ENCODE peak calls at places on chromosomes 1 and 21, in six cellular contexts. G is SK-N-SH, C is K562, I is A549, B is GM12878, J is HepG2. Y is an unnamed sample.

GRCh38 chr1:168004531-168004930 is 67.7 kb upstream of the MPC2 start:
- DNase-seq in G (no peak), C (no peak), I (no peak), B (no peak), J (no peak), Y (no peak)

GRCh38 chr1:228867093-228867950 is 132.0 kb downstream of the RHOU start:
- DNase-seq in G (peak; percentile 80), C (no peak), I (no peak), B (no peak), J (no peak), Y (peak; percentile 25)

GRCh38 chr1:206949208-206949607 is 2.9 kb upstream of the PIGR start:
- DNase-seq in G (no peak), C (no peak), I (no peak), B (no peak), J (no peak), Y (no peak)

GRCh38 chr1:162994921-162995320 is 74.2 kb upstream of the RGS4 start:
- DNase-seq in G (no peak), C (no peak), I (no peak), B (no peak), J (no peak), Y (peak; percentile 55)

GRCh38 chr1:67150931-67151330 is 15.3 kb upstream of the IL23R start:
- DNase-seq in G (no peak), C (no peak), I (no peak), B (no peak), J (no peak), Y (no peak)

GRCh38 chr21:26194811-26195251 is 24.3 kb upstream of the APP start:
- DNase-seq in G (no peak), C (no peak), I (no peak), B (no peak), J (no peak), Y (peak; percentile 16)

GRCh38 chr21:44785620-44786344 is 15.8 kb downstream of the UBE2G2 start:
- DNase-seq in G (no peak), C (no peak), I (no peak), B (no peak), J (no peak), Y (peak; percentile 75)

GRCh38 chr1:6163973-6164617 is 16.0 kb downstream of the CHD5 start:
- DNase-seq in G (no peak), C (no peak), I (no peak), B (no peak), J (no peak), Y (no peak)

GRCh38 chr1:77036560-77036959 is 169.3 kb downstream of the ST6GALNAC5 start:
- DNase-seq in G (no peak), C (peak; percentile 11), I (no peak), B (no peak), J (no peak), Y (peak; percentile 56)

GRCh38 chr1:117613249-117613968 is 7.6 kb downstream of the TENT5C start:
- DNase-seq in G (no peak), C (peak; percentile 65), I (no peak), B (no peak), J (no peak), Y (no peak)

GRCh38 chr1:243731301-243731891 is 118.6 kb downstream of the AKT3 start:
- DNase-seq in G (no peak), C (no peak), I (no peak), B (no peak), J (no peak), Y (peak; percentile 64)

GRCh38 chr1:173682174-173682573 is 12.5 kb upstream of the ANKRD45 start:
- DNase-seq in G (no peak), C (no peak), I (no peak), B (no peak), J (no peak), Y (no peak)

GRCh38 chr1:83998599-83999315 is at the start of gene TTLL7:
- DNase-seq in G (peak; percentile 92), C (peak; percentile 80), I (peak; percentile 33), B (no peak), J (peak; percentile 10), Y (peak; percentile 53)

GRCh38 chr21:35559128-35559831 is 501.0 kb downstream of the SETD4 start:
- DNase-seq in G (peak; percentile 8), C (no peak), I (no peak), B (no peak), J (no peak), Y (peak; percentile 95)

GRCh38 chr1:53172751-53173498 is 23.7 kb upstream of the CPT2 start:
- DNase-seq in G (peak; percentile 50), C (no peak), I (peak; percentile 59), B (no peak), J (peak; percentile 45), Y (no peak)

GRCh38 chr1:163095223-163095622 is 26.1 kb downstream of the RGS4 start:
- DNase-seq in G (no peak), C (no peak), I (no peak), B (no peak), J (no peak), Y (no peak)

GRCh38 chr1:174466607-174467006 is 18.8 kb downstream of the GPR52 start:
- DNase-seq in G (no peak), C (no peak), I (no peak), B (no peak), J (no peak), Y (no peak)

GRCh38 chr1:26690157-26690556 is 5.7 kb upstream of the ARID1A start:
- DNase-seq in G (no peak), C (no peak), I (no peak), B (no peak), J (no peak), Y (no peak)

GRCh38 chr1:221741364-221741970 is 422 bp downstream of the DUSP10 start:
- DNase-seq in G (peak; percentile 56), C (peak; percentile 31), I (peak; percentile 38), B (no peak), J (no peak), Y (peak; percentile 46)

GRCh38 chr1:116764466-116764896 is 10.3 kb downstream of the CD2 start:
- DNase-seq in G (no peak), C (no peak), I (no peak), B (peak; percentile 37), J (no peak), Y (no peak)

GRCh38 chr1:11653101-11653601 is 1.1 kb downstream of the FBXO2 start:
- DNase-seq in G (no peak), C (no peak), I (no peak), B (no peak), J (peak; percentile 93), Y (peak; percentile 18)

GRCh38 chr1:202376247-202376646 is 27.7 kb downstream of the PPP1R12B start:
- DNase-seq in G (no peak), C (no peak), I (no peak), B (no peak), J (no peak), Y (peak; percentile 52)

GRCh38 chr1:106978477-106979322 is 77.8 kb upstream of the PRMT6 start:
- DNase-seq in G (peak; percentile 29), C (no peak), I (no peak), B (no peak), J (no peak), Y (peak; percentile 9)

GRCh38 chr1:30890502-30891222 is 17.9 kb downstream of the SDC3 start:
- DNase-seq in G (no peak), C (no peak), I (no peak), B (no peak), J (no peak), Y (no peak)

GRCh38 chr1:119409731-119410130 is 5.2 kb upstream of the HSD3B2 start:
- DNase-seq in G (no peak), C (no peak), I (no peak), B (no peak), J (no peak), Y (peak; percentile 11)

GRCh38 chr1:185864331-185864730 is 130.1 kb downstream of the HMCN1 start:
- DNase-seq in G (no peak), C (no peak), I (no peak), B (no peak), J (no peak), Y (no peak)

GRCh38 chr1:200040516-200041138 is 13.1 kb downstream of the NR5A2 start:
- DNase-seq in G (peak; percentile 53), C (no peak), I (no peak), B (no peak), J (peak; percentile 77), Y (no peak)

GRCh38 chr1:67535474-67535873 is 105.3 kb upstream of the SERBP1 start:
- DNase-seq in G (peak; percentile 69), C (peak; percentile 77), I (peak; percentile 55), B (peak; percentile 9), J (peak; percentile 80), Y (peak; percentile 87)

GRCh38 chr1:60134706-60135105 is 61.1 kb upstream of the C1orf87 start:
- DNase-seq in G (no peak), C (no peak), I (no peak), B (no peak), J (no peak), Y (no peak)

GRCh38 chr1:166391677-166392076 is 224.9 kb upstream of the FAM78B start:
- DNase-seq in G (no peak), C (no peak), I (no peak), B (no peak), J (no peak), Y (no peak)

GRCh38 chr21:45980697-45981096 is 873 bp upstream of the COL6A1 start:
- DNase-seq in G (no peak), C (no peak), I (no peak), B (no peak), J (no peak), Y (no peak)

GRCh38 chr1:56688522-56689026 is 43.5 kb downstream of the PRKAA2 start:
- DNase-seq in G (no peak), C (no peak), I (peak; percentile 73), B (peak; percentile 1), J (peak; percentile 96), Y (peak; percentile 84)
- TF ChIP-seq SMC3 in G (no peak), C (no peak), I (peak; percentile 29), B (no peak), J (no peak), Y (no peak)

GRCh38 chr1:109932679-109933078 is 22.0 kb downstream of the CSF1 start:
- DNase-seq in G (no peak), C (no peak), I (no peak), B (no peak), J (no peak), Y (no peak)
- TF ChIP-seq SMC3 in G (no peak), C (no peak), I (no peak), B (no peak), J (no peak), Y (no peak)

GRCh38 chr1:94143173-94143808 is 22.3 kb upstream of the ABCA4 start:
- DNase-seq in G (no peak), C (no peak), I (no peak), B (no peak), J (no peak), Y (peak; percentile 38)
- TF ChIP-seq SMC3 in G (no peak), C (no peak), I (no peak), B (no peak), J (no peak), Y (no peak)

DNA sequence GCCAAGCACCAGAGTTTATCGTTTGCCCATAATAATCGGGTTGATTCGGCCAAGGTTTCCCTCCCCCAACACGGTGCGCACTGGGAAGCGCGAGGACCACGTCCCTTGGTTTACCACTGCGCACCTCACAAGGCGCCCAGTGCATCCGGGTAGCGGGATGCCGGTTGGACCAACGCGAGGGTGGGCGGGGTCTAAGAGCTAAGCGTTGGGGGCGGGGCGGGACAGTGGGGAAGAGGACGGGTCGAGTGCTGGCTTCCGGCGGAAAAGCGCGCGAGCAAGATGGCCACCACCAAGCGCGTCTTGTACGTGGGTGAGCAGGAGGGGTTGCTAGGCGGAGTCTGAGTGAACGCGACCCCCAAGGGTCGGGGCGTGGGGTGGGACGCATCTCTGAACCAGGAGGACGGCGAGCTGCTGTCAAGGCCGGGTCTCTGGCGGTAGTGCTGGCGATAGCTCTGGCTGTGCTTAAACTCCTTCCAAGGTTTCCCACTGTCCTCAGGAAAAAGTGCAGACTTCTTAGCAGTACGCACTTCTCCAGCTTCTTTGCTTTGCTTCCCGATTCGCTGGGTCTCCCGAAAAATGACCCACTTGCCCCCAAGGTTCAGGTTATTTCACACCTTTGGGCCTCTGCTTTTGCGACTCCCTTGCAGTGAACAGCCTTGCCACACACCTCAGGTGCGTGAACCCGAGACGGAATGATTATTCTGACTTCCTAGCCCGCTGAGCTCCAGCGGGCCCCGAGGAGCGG is at the start of gene PPIE:
- DNase-seq in G (peak; percentile 94), C (peak; percentile 98), I (peak; percentile 68), B (peak; percentile 70), J (peak; percentile 30), Y (peak; percentile 83)
- TF ChIP-seq SMC3 in G (no peak), C (no peak), I (no peak), B (no peak), J (no peak), Y (no peak)

Y was measured in IMR-90.